ENCODE peak calls at places on chromosomes 13 and 19, in eight cellular contexts. Z is CD8-positive, alpha-beta T cell; F is suprapubic skin; T is cardiac muscle cell; P is MM.1S; S is mucosa of descending colon; Q is A549; R is hepatocyte. U is an unnamed sample.

GRCh38 chr19:2421581-2422306 is 5.6 kb downstream of the TIMM13 start:
- DNase-seq in T (no peak), P (no peak), R (no peak), F (no peak), Z (no peak), Q (no peak), S (no peak), U (no peak)

GRCh38 chr13:98847780-98848179 is 95.3 kb upstream of the SLC15A1 start:
- DNase-seq in Z (no peak), Q (no peak), S (no peak), R (no peak), P (no peak), F (no peak), T (peak; percentile 71), U (no peak)

GRCh38 chr19:32224371-32225244 is 120.8 kb upstream of the ZNF507 start:
- DNase-seq in F (no peak), Z (peak; percentile 56), S (peak; percentile 64), T (peak; percentile 58), P (peak; percentile 53), R (peak; percentile 77), Q (peak; percentile 91), U (peak; percentile 35)

GRCh38 chr13:78129850-78130249 is 211.2 kb upstream of the EDNRB start:
- DNase-seq in R (no peak), Q (no peak), Z (no peak), T (no peak), P (no peak), F (no peak), S (no peak), U (no peak)

GRCh38 chr13:68025604-68026003 is 795.5 kb upstream of the PCDH9 start:
- DNase-seq in Q (no peak), F (no peak), S (no peak), P (no peak), Z (no peak), R (no peak), T (no peak), U (no peak)

GRCh38 chr19:16017138-16017490 is 59.2 kb upstream of the TPM4 start:
- DNase-seq in Z (no peak), T (no peak), F (no peak), P (no peak), Q (no peak), S (no peak), R (no peak), U (no peak)

GRCh38 chr19:43619262-43620060 is at the start of gene ZNF428:
- DNase-seq in T (peak; percentile 93), Q (peak; percentile 91), P (peak; percentile 97), R (peak; percentile 96), S (peak; percentile 85), Z (peak; percentile 86), F (peak; percentile 88), U (peak; percentile 93)

GRCh38 chr13:113729329-113730019 is 29.6 kb upstream of the TMEM255B start:
- DNase-seq in T (no peak), F (no peak), P (no peak), S (no peak), Q (no peak), R (no peak), Z (no peak), U (no peak)

GRCh38 chr19:58055483-58055874 is 3.6 kb upstream of the ZNF135 start:
- DNase-seq in P (no peak), Q (no peak), F (no peak), R (no peak), Z (no peak), S (no peak), T (no peak), U (no peak)

GRCh38 chr13:62060570-62060969 is 644.9 kb upstream of the PCDH20 start:
- DNase-seq in F (no peak), S (no peak), Q (no peak), R (no peak), P (no peak), Z (no peak), T (no peak), U (no peak)

GRCh38 chr13:113448885-113449692 is 4.2 kb downstream of the ADPRHL1 start:
- DNase-seq in Q (peak; percentile 44), Z (peak; percentile 35), F (no peak), S (peak; percentile 82), P (no peak), T (no peak), R (peak; percentile 48), U (no peak)

DNA sequence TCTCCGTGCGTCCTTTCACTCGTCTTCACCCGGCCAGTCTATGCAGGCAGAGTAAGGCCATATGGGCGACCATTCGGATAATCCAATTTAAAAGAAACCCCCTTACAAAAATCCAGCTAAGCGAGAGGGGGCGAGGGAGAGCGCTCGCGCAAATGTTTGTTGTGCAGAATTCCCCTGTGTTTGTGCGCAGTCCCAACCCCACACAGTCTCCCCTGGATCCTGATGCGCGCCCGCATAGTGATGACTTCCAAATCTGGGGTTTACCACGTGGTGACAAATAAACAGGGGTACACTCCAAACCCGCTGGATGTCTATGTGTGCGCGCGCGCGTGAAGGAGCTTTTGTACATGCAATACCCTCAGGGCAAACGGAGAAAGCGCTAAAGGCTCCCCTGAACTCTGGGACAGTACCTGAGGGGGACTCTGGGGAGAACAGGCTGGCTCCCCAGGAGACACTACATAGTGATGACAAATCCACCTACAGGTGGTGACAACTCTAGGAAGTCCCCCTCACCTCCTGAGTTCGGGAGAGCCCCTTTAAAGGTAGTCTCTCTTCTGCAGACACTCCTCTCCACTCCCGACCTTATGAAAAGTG is 8.5 kb downstream of the SOX21 start:
- DNase-seq in Q (no peak), F (no peak), Z (no peak), S (no peak), R (no peak), T (no peak), P (no peak), U (no peak)
- H3K4me1 ChIP-seq in Q (no peaks in the 10 kb centered on the region), F (peaks cover 18% of the 10 kb centered on the region), Z (peaks cover 15% of the 10 kb centered on the region), S (no peaks in the 10 kb centered on the region), R (peaks cover 12% of the 10 kb centered on the region), T (no peaks in the 10 kb centered on the region), P (no peaks in the 10 kb centered on the region), U (peaks cover 14% of the 10 kb centered on the region)

DNA sequence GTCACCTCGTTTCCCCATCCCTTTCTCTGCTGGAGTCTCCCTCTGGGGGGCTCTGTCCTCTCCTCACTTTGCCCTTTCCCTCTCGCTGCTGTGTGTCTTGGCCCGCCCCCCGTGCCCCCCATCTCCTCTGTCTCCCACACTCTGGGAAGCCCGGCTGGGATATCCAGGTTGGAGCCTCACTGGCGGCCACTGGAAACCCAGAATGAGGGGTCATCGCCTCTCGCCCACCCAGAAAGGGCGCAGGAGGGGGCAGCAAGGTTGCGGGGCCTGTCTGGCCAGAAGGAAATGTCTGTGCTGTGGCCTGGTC is 15.6 kb downstream of the CCDC97 start:
- DNase-seq in T (no peak), R (no peak), F (no peak), S (no peak), Q (no peak), Z (no peak), P (no peak), U (no peak)
- H3K4me1 ChIP-seq in T (peaks cover 39% of the 10 kb centered on the region), R (peaks cover 70% of the 10 kb centered on the region), F (peaks cover 83% of the 10 kb centered on the region), S (peaks cover 36% of the 10 kb centered on the region), Q (peaks cover 79% of the 10 kb centered on the region), Z (peaks cover 63% of the 10 kb centered on the region), P (peaks cover 18% of the 10 kb centered on the region), U (peaks cover 77% of the 10 kb centered on the region)

DNA sequence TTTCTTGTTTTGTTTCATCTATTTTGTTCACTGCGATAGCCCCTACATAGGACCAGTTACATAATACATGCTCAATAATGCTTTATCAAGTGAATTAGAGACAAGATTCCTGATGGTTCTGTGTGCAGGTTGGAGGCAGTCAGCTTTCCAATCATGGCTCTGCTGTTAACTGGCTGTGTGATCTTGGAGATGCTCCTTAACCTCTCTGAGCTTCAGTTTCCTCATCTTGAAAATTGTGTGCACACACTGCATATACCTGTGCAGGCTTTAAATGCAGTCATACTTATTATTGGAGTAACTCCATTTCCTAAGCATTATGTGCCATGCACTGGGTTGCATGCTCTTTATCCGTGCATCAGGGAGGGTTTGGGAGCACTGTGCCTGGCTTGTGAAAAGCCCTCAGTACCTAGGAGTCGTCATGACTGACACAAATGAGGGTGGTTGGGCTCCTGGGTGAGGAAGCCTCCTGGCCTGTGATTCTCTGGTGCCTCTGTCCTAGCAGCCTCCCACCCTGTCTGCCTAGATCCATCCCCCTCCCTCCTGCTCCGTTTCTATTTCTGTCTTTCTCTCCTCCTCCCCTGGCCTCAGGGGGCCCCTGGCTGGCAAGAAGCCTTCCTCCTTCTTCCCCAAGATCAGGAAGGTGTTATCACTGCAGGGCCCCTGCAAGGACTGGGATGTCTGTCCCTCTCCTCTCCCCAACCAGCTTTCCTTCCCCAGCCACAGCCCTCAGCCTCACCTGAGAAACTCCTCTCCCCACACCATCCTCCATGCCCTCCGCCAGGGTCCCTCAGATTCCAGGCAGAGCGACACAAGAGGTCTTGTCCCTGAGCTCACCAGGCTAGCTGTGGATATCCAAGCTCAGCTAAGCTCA is 8.7 kb downstream of the IFNL1 start:
- DNase-seq in S (no peak), T (no peak), F (peak; percentile 58), Z (no peak), R (peak; percentile 40), P (no peak), Q (no peak), U (no peak)
- H3K4me1 ChIP-seq in S (peaks cover 6% of the 10 kb centered on the region), T (peaks cover 29% of the 10 kb centered on the region), F (peaks cover 12% of the 10 kb centered on the region), Z (no peaks in the 10 kb centered on the region), R (peaks cover 44% of the 10 kb centered on the region), P (no peaks in the 10 kb centered on the region), Q (peaks cover 10% of the 10 kb centered on the region), U (peaks cover 15% of the 10 kb centered on the region)

DNA sequence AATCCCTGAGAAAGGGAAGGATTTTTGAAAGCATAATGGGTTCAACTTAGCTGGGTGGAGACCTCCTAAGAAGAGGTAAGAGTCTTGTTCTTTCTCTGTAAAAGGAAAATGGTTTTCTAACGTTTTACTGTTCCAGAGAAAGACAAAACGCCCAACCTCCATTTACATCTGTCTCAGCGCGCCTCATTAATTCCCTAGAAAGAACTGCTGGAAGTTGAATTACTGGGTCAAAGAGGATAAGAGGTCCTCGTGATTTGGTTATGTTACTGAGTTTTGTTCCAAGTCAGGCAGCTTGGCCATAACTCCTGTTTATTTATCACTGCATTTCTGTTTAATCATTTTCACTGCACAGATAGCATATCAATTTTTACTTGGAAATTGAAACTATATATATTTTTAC is 112.9 kb upstream of the PEG3 start:
- DNase-seq in P (no peak), Z (no peak), R (no peak), T (no peak), Q (no peak), F (no peak), S (no peak), U (no peak)
- H3K4me1 ChIP-seq in P (no peaks in the 10 kb centered on the region), Z (no peaks in the 10 kb centered on the region), R (no peaks in the 10 kb centered on the region), T (no peaks in the 10 kb centered on the region), Q (no peaks in the 10 kb centered on the region), F (no peaks in the 10 kb centered on the region), S (no peaks in the 10 kb centered on the region), U (no peaks in the 10 kb centered on the region)